ENCODE peak calls at places on chromosomes 12 and 14, in ten cellular contexts. H is uterus; Q is spleen; T is GM23248; Z is HCT116; P is tibial artery; C is esophagus squamous epithelium; R is heart right ventricle; A is cardiac muscle cell; B is CD4-positive, CD25-positive, alpha-beta regulatory T cell. S is an unnamed sample.

GRCh38 chr12:57093412-57094193 is 4.7 kb downstream of the NAB2 start:
- DNase-seq in H (peak; percentile 92), Q (peak; percentile 89), T (peak; percentile 93), Z (no peak), P (peak; percentile 94), C (no peak), R (peak; percentile 86), A (peak; percentile 70), B (peak; percentile 51), S (peak; percentile 82)

GRCh38 chr12:54052745-54053624 is 650 bp upstream of the HOXC4 start:
- DNase-seq in H (no peak), Q (peak; percentile 81), T (peak; percentile 61), Z (no peak), P (no peak), C (no peak), R (no peak), A (no peak), B (no peak), S (no peak)

GRCh38 chr12:68803948-68804653 is 3.9 kb upstream of the MDM2 start:
- DNase-seq in H (no peak), Q (no peak), T (no peak), Z (no peak), P (no peak), C (no peak), R (no peak), A (no peak), B (no peak), S (no peak)

GRCh38 chr12:109385339-109386078 is 37.8 kb downstream of the MYO1H start:
- DNase-seq in H (peak; percentile 33), Q (no peak), T (peak; percentile 85), Z (peak; percentile 51), P (no peak), C (no peak), R (no peak), A (peak; percentile 33), B (no peak), S (no peak)

GRCh38 chr14:100369019-100369418 is 45.9 kb downstream of the SLC25A47 start:
- DNase-seq in H (no peak), Q (no peak), T (no peak), Z (no peak), P (no peak), C (no peak), R (peak; percentile 25), A (no peak), B (no peak), S (no peak)

GRCh38 chr12:58629376-58629775 is 290.9 kb downstream of the LRIG3 start:
- DNase-seq in H (no peak), Q (no peak), T (no peak), Z (no peak), P (no peak), C (no peak), R (no peak), A (no peak), B (no peak), S (no peak)

GRCh38 chr12:12803186-12803585 is 10.0 kb upstream of the DDX47 start:
- DNase-seq in H (peak; percentile 24), Q (no peak), T (peak; percentile 95), Z (peak; percentile 92), P (peak; percentile 76), C (no peak), R (peak; percentile 64), A (no peak), B (peak; percentile 12), S (peak; percentile 69)

GRCh38 chr14:64789696-64790095 is 85.5 kb downstream of the PLEKHG3 start:
- DNase-seq in H (no peak), Q (no peak), T (no peak), Z (no peak), P (no peak), C (no peak), R (no peak), A (no peak), B (no peak), S (no peak)

GRCh38 chr14:96830946-96831345 is 33.8 kb downstream of the VRK1 start:
- DNase-seq in H (no peak), Q (no peak), T (no peak), Z (no peak), P (no peak), C (no peak), R (no peak), A (no peak), B (no peak), S (no peak)

GRCh38 chr14:68464716-68465115 is 328.2 kb downstream of the ZFP36L1 start:
- DNase-seq in H (no peak), Q (no peak), T (peak; percentile 78), Z (peak; percentile 94), P (no peak), C (no peak), R (no peak), A (no peak), B (no peak), S (no peak)

GRCh38 chr12:96034631-96035282 is 630 bp downstream of the LTA4H start:
- DNase-seq in H (peak; percentile 17), Q (peak; percentile 79), T (peak; percentile 66), Z (no peak), P (no peak), C (no peak), R (no peak), A (peak; percentile 64), B (no peak), S (no peak)

DNA sequence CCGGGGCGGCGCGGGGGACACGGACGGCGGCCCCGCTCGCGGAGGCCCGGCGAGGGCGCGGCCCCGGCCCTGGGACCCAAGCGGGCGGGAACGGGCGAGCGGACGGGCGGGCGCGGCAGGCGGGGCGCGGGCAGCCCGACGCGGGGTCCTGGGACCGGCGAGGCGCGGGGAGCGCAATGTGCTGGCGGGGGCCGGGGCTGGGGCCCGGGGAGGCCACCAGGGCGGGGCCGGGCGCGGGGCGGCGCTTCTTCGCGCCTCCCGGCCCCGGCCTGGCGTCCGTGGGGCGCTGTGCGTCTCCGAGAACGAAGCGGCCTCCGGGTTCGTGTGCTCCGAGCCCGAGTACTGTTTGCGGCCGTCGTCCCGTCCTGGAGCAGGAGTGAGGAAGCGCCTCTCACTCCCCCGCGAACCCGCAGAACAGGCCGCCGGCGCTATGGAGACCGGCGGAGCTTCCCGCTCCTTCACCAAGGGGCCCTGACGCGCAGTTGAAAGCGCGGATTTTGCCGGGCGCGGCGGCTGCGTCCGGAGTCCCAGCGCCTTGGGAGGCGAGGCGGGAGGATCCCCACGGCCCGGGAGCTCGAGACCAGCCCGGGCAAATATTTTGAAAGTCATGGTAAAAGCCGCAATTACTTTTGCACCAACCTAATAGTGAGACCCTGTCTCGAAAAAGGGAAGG is 415 bp upstream of the ANKLE2 start:
- DNase-seq in H (peak; percentile 89), Q (peak; percentile 98), T (peak; percentile 98), Z (peak; percentile 48), P (peak; percentile 89), C (no peak), R (peak; percentile 83), A (peak; percentile 93), B (peak; percentile 78), S (no peak)
- H3K27ac ChIP-seq in H (peak overlapping the region; percentile 99), Q (peak overlapping the region; percentile 97), T (peak overlapping the region; percentile 95), Z (peak overlapping the region; percentile 99), P (peak overlapping the region; percentile 93), C (peak overlapping the region; percentile 99), R (peak overlapping the region; percentile 99), A (peak overlapping the region; percentile 98), B (peak overlapping the region; percentile 86), S (peak overlapping the region; percentile 94)

DNA sequence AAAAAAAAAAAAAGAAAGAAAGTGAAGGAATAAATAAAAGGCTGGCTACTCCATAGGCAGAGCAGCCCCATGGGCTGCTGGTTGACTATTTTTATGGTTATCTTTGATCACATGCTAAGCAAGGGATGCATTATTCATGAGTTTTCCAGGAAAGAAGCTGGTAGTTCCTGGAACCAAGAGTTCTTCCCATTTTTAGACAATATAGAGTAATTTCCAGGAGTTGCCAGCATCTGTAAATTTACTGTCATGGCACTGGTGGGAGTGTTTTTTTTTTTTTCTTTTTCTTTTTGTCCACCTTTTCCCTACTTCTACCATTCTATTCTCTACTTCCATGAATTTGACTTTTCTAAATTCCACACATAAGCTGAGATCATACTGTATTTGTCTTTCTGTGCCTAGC is 24.2 kb downstream of the FGD4 start:
- DNase-seq in H (no peak), Q (no peak), T (no peak), Z (no peak), P (no peak), C (no peak), R (no peak), A (no peak), B (no peak), S (no peak)
- H3K4me3 ChIP-seq in H (no peak overlapping the region), Q (no peak overlapping the region), T (no peak overlapping the region), Z (no peak overlapping the region), P (no peak overlapping the region), C (no peak overlapping the region), R (no peak overlapping the region), A (no peak overlapping the region), B (no peak overlapping the region), S (no peak overlapping the region)

GRCh38 chr14:66056268-66056907 is 429.8 kb upstream of the CCDC196 start:
- DNase-seq in H (no peak), Q (no peak), T (no peak), Z (no peak), P (no peak), C (no peak), R (no peak), A (no peak), B (no peak), S (no peak)
- H3K27ac ChIP-seq in H (no peak overlapping the region), Q (no peak overlapping the region), T (no peak overlapping the region), Z (no peak overlapping the region), P (no peak overlapping the region), C (no peak overlapping the region), R (no peak overlapping the region), A (no peak overlapping the region), B (no peak overlapping the region), S (no peak overlapping the region)

GRCh38 chr12:130838284-130838950 is 633 bp downstream of the STX2 start:
- DNase-seq in H (no peak), Q (no peak), T (peak; percentile 64), Z (no peak), P (no peak), C (no peak), R (peak; percentile 21), A (peak; percentile 56), B (no peak), S (no peak)
- H3K4me3 ChIP-seq in H (peak overlapping the region; percentile 75), Q (peak overlapping the region; percentile 88), T (peak overlapping the region; percentile 90), Z (peak overlapping the region; percentile 77), P (peak overlapping the region; percentile 100), C (peak overlapping the region; percentile 60), R (peak overlapping the region; percentile 89), A (peak overlapping the region; percentile 81), B (peak overlapping the region; percentile 54), S (peak overlapping the region; percentile 97)

DNA sequence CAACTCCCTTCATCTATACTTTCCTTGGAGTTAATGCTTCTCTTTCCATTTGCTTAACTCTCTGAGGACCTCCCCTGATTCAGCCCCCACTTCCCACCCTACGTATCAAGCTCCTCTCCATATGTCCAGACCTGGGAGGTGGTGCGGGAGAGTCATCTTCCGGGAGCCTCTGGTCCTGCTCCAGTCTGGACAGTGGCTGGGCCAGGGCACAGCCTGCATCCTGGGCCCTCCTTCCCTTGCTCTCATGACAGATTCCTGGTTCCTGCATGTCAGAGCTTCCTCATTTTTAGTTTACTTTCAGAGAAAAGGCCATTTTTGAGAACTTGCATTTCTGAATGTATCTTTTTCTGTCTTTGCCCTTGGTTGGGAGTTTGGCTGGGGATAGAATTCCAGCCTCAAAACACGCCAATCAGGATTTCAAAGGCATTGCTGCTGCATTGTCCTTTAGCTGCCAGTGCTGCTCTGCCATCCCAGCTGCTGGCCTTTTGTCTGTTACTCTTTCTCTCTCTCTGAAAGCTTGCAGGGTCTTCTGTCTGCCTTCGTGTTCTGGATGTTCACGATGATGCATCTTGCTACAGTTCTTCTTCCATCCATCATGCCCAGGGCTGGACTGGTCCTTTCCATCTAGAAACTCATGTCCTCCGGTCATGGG is 54.7 kb downstream of the SLC6A12 start:
- DNase-seq in H (no peak), Q (no peak), T (no peak), Z (no peak), P (no peak), C (no peak), R (no peak), A (no peak), B (no peak), S (no peak)
- H3K27ac ChIP-seq in H (no peak overlapping the region), Q (no peak overlapping the region), T (no peak overlapping the region), Z (no peak overlapping the region), P (no peak overlapping the region), C (no peak overlapping the region), R (no peak overlapping the region), A (no peak overlapping the region), B (no peak overlapping the region), S (no peak overlapping the region)

GRCh38 chr12:2589381-2589780 is 205.4 kb upstream of the FKBP4 start:
- DNase-seq in H (no peak), Q (no peak), T (no peak), Z (no peak), P (no peak), C (no peak), R (no peak), A (no peak), B (no peak), S (no peak)
- H3K4me3 ChIP-seq in H (no peak overlapping the region), Q (no peak overlapping the region), T (no peak overlapping the region), Z (no peak overlapping the region), P (no peak overlapping the region), C (no peak overlapping the region), R (no peak overlapping the region), A (no peak overlapping the region), B (no peak overlapping the region), S (no peak overlapping the region)